ENCODE peak calls at places on chromosome 12, in nine cellular contexts. K is HEK293T, S is small intestine, I is GM12865, R is T1000, H is NCI-H2081, L is NCI-H446 treated with DMSO at 0.1 percent for 48 hours, T is NAMALWA, V is breast epithelium. C is an unnamed sample.

GRCh38 chr12:53049582-53050318 is at the start of gene TNS2:
- DNase-seq in R (peak; percentile 27), H (peak; percentile 44), T (no peak), S (peak; percentile 84), L (no peak), V (peak; percentile 65), I (no peak), K (no peak), C (peak; percentile 95)

GRCh38 chr12:104479141-104479662 is 22.5 kb downstream of the CHST11 start:
- DNase-seq in L (no peak), K (no peak), T (no peak), S (no peak), H (no peak), I (no peak), V (no peak), R (no peak), C (no peak)

GRCh38 chr12:131001493-131001892 is 47.8 kb downstream of the ADGRD1 start:
- DNase-seq in H (no peak), T (no peak), V (no peak), R (no peak), K (no peak), S (no peak), I (no peak), L (no peak), C (no peak)

GRCh38 chr12:1916396-1917171 is 1.9 kb downstream of the CACNA2D4 start:
- DNase-seq in T (no peak), S (no peak), R (no peak), L (peak; percentile 87), H (peak; percentile 73), V (peak; percentile 7), K (peak; percentile 4), I (no peak), C (peak; percentile 85)

GRCh38 chr12:109875572-109876131 is 4.7 kb downstream of the GLTP start:
- DNase-seq in V (no peak), S (peak; percentile 24), R (no peak), I (peak; percentile 73), T (no peak), K (no peak), L (no peak), H (no peak), C (no peak)

GRCh38 chr12:122980192-122981035 is at the start of gene ARL6IP4:
- DNase-seq in V (peak; percentile 46), K (peak; percentile 73), R (peak; percentile 99), L (peak; percentile 10), H (peak; percentile 71), S (peak; percentile 65), I (peak; percentile 81), T (peak; percentile 68), C (no peak)

GRCh38 chr12:38892090-38892786 is 13.2 kb downstream of the CPNE8 start:
- DNase-seq in V (no peak), T (no peak), I (peak; percentile 43), L (no peak), S (peak; percentile 37), R (no peak), H (no peak), K (no peak), C (no peak)

GRCh38 chr12:10867381-10867780 is 16.7 kb downstream of the PRH1 start:
- DNase-seq in I (no peak), H (no peak), K (no peak), L (no peak), T (no peak), R (no peak), V (no peak), S (no peak), C (no peak)

GRCh38 chr12:83823386-83824045 is 1089.1 kb downstream of the SLC6A15 start:
- DNase-seq in R (no peak), K (peak; percentile 47), H (peak; percentile 39), V (no peak), I (peak; percentile 86), L (peak; percentile 16), S (peak; percentile 15), T (peak; percentile 89), C (no peak)

GRCh38 chr12:121805171-121805687 is 1.4 kb downstream of the SETD1B start:
- DNase-seq in H (peak; percentile 33), I (no peak), T (peak; percentile 53), V (no peak), K (no peak), R (no peak), L (no peak), S (no peak), C (no peak)

GRCh38 chr12:21350975-21351374 is 16.3 kb upstream of the SLCO1A2 start:
- DNase-seq in T (no peak), I (no peak), V (no peak), R (no peak), K (no peak), S (no peak), H (peak; percentile 31), L (no peak), C (no peak)

GRCh38 chr12:79327465-79327864 is 363.3 kb downstream of the PAWR start:
- DNase-seq in T (no peak), S (no peak), V (no peak), L (no peak), H (no peak), K (no peak), R (no peak), I (no peak), C (no peak)

GRCh38 chr12:46950116-46950515 is 124.3 kb upstream of the SLC38A4 start:
- DNase-seq in H (no peak), T (no peak), S (no peak), L (no peak), R (no peak), V (no peak), I (no peak), K (no peak), C (no peak)

GRCh38 chr12:55681142-55682077 is 26.3 kb downstream of the ITGA7 start:
- DNase-seq in R (no peak), L (peak; percentile 38), V (no peak), S (peak; percentile 96), I (no peak), H (peak; percentile 6), T (no peak), K (peak; percentile 77), C (peak; percentile 81)

GRCh38 chr12:19398376-19399363 is 40.6 kb upstream of the AEBP2 start:
- DNase-seq in V (no peak), S (no peak), L (no peak), R (no peak), H (no peak), T (no peak), I (no peak), K (no peak), C (no peak)

GRCh38 chr12:1203735-1204019 is 212.7 kb downstream of the ERC1 start:
- DNase-seq in S (no peak), K (no peak), L (no peak), I (no peak), R (no peak), V (no peak), T (no peak), H (no peak), C (no peak)

GRCh38 chr12:19946549-19946948 is 421.8 kb upstream of the PDE3A start:
- DNase-seq in V (no peak), H (no peak), L (peak; percentile 93), T (no peak), I (no peak), K (no peak), S (no peak), R (peak; percentile 54), C (no peak)

GRCh38 chr12:77256924-77257323 is 191.6 kb upstream of the E2F7 start:
- DNase-seq in R (no peak), S (no peak), H (no peak), V (no peak), I (no peak), T (no peak), L (no peak), K (no peak), C (no peak)

GRCh38 chr12:126191037-126191891 is 1126.0 kb downstream of the AACS start:
- DNase-seq in R (no peak), I (no peak), L (no peak), H (peak; percentile 43), S (no peak), K (no peak), V (no peak), T (no peak), C (no peak)

GRCh38 chr12:52821826-52822660 is 8.1 kb upstream of the KRT4 start:
- DNase-seq in K (no peak), S (peak; percentile 63), L (no peak), H (no peak), V (no peak), T (no peak), R (no peak), I (no peak), C (no peak)

GRCh38 chr12:51056242-51056641 is 8.1 kb downstream of the LETMD1 start:
- DNase-seq in H (no peak), I (no peak), V (no peak), K (no peak), S (no peak), L (no peak), R (no peak), T (no peak), C (no peak)

GRCh38 chr12:93378373-93379310 is 917 bp downstream of the NUDT4 start:
- DNase-seq in I (peak; percentile 81), V (no peak), L (no peak), T (peak; percentile 88), R (peak; percentile 93), K (peak; percentile 48), S (peak; percentile 52), H (peak; percentile 57), C (peak; percentile 73)

GRCh38 chr12:55745361-55746146 is 2.6 kb downstream of the GDF11 start:
- DNase-seq in K (peak; percentile 60), H (no peak), V (no peak), L (no peak), T (peak; percentile 62), S (no peak), I (no peak), R (no peak), C (peak; percentile 71)

GRCh38 chr12:112901271-112901670 is 5.5 kb upstream of the OAS1 start:
- DNase-seq in I (no peak), K (no peak), R (no peak), V (no peak), H (no peak), L (no peak), T (no peak), S (peak; percentile 84), C (no peak)

GRCh38 chr12:43883748-43884147 is 47.9 kb downstream of the TMEM117 start:
- DNase-seq in V (no peak), R (no peak), S (no peak), T (no peak), L (no peak), H (no peak), I (no peak), K (no peak), C (no peak)

GRCh38 chr12:78797201-78797931 is 67.2 kb upstream of the SYT1 start:
- DNase-seq in T (no peak), V (no peak), S (no peak), I (no peak), K (no peak), H (no peak), R (no peak), L (no peak), C (no peak)

C was measured in sigmoid colon.